ENCODE peak calls at places on chromosomes 1 and 21, in ten cellular contexts. Y, T, G, X, F, J, U, E, Z and C are unnamed samples.
A peak's percentile ranks its signal among the peaks of the same experiment; 100 is the strongest.

GRCh38 chr1:145690587-145691558 is 16.3 kb downstream of the PDZK1 start:
- DNase-seq in Y (peak; percentile 72), T (peak; percentile 47), G (no peak), X (peak; percentile 84), F (peak; percentile 34), J (peak; percentile 83), U (peak; percentile 73), E (no peak), Z (peak; percentile 32), C (peak; percentile 76)

GRCh38 chr1:9549955-9550546 is 10.8 kb downstream of the SLC25A33 start:
- DNase-seq in Y (no peak), T (no peak), G (no peak), X (no peak), F (no peak), J (no peak), U (no peak), E (no peak), Z (no peak), C (no peak)

GRCh38 chr1:65177457-65177856 is 29.5 kb downstream of the AK4 start:
- DNase-seq in Y (no peak), T (no peak), G (no peak), X (peak; percentile 61), F (peak; percentile 30), J (peak; percentile 90), U (no peak), E (no peak), Z (no peak), C (peak; percentile 66)

GRCh38 chr1:47991187-47991586 is 6.0 kb downstream of the TRABD2B start:
- DNase-seq in Y (peak; percentile 51), T (no peak), G (no peak), X (peak; percentile 64), F (no peak), J (peak; percentile 81), U (no peak), E (no peak), Z (no peak), C (peak; percentile 66)

GRCh38 chr1:186531561-186532165 is 70.7 kb upstream of the PDC start:
- DNase-seq in Y (no peak), T (no peak), G (no peak), X (peak; percentile 74), F (no peak), J (peak; percentile 41), U (no peak), E (no peak), Z (no peak), C (peak; percentile 45)

GRCh38 chr1:156709743-156710489 is 4.5 kb upstream of the CRABP2 start:
- DNase-seq in Y (no peak), T (no peak), G (peak; percentile 47), X (peak; percentile 96), F (no peak), J (peak; percentile 93), U (peak; percentile 55), E (no peak), Z (no peak), C (peak; percentile 95)

GRCh38 chr1:182527680-182528079 is 61.4 kb downstream of the RNASEL start:
- DNase-seq in Y (peak; percentile 60), T (no peak), G (no peak), X (no peak), F (no peak), J (peak; percentile 7), U (no peak), E (no peak), Z (no peak), C (no peak)

GRCh38 chr1:153614189-153614900 is 1.4 kb upstream of the S100A16 start:
- DNase-seq in Y (no peak), T (no peak), G (no peak), X (peak; percentile 36), F (no peak), J (no peak), U (no peak), E (no peak), Z (no peak), C (no peak)

GRCh38 chr1:211345719-211346118 is 19.1 kb downstream of the TRAF5 start:
- DNase-seq in Y (peak; percentile 87), T (no peak), G (no peak), X (no peak), F (no peak), J (no peak), U (no peak), E (no peak), Z (no peak), C (no peak)

GRCh38 chr1:109193653-109194590 is 19.8 kb upstream of the SARS1 start:
- DNase-seq in Y (peak; percentile 88), T (no peak), G (peak; percentile 59), X (peak; percentile 51), F (peak; percentile 74), J (peak; percentile 58), U (no peak), E (peak; percentile 34), Z (peak; percentile 80), C (peak; percentile 42)

GRCh38 chr1:95506736-95507404 is 272.9 kb downstream of the RWDD3 start:
- DNase-seq in Y (no peak), T (no peak), G (no peak), X (no peak), F (no peak), J (peak; percentile 54), U (no peak), E (no peak), Z (no peak), C (no peak)

GRCh38 chr1:35369922-35370671 is 101.6 kb downstream of the ZMYM4 start:
- DNase-seq in Y (no peak), T (no peak), G (peak; percentile 33), X (peak; percentile 81), F (no peak), J (no peak), U (peak; percentile 21), E (no peak), Z (peak; percentile 86), C (peak; percentile 86)

GRCh38 chr1:50959303-50959912 is 659 bp downstream of the FAF1 start:
- DNase-seq in Y (no peak), T (no peak), G (peak; percentile 31), X (peak; percentile 74), F (no peak), J (peak; percentile 65), U (no peak), E (peak; percentile 7), Z (peak; percentile 57), C (peak; percentile 63)

GRCh38 chr1:159790237-159790917 is 9.6 kb downstream of the DUSP23 start:
- DNase-seq in Y (peak; percentile 68), T (no peak), G (no peak), X (peak; percentile 47), F (peak; percentile 43), J (peak; percentile 35), U (no peak), E (no peak), Z (peak; percentile 45), C (peak; percentile 36)

GRCh38 chr1:217943361-217943760 is 312.2 kb downstream of the SPATA17 start:
- DNase-seq in Y (no peak), T (no peak), G (no peak), X (no peak), F (no peak), J (no peak), U (no peak), E (no peak), Z (no peak), C (no peak)

GRCh38 chr1:115641762-115642167 is at the start of gene VANGL1:
- DNase-seq in Y (peak; percentile 87), T (peak; percentile 2), G (peak; percentile 55), X (peak; percentile 88), F (peak; percentile 78), J (peak; percentile 76), U (no peak), E (peak; percentile 48), Z (peak; percentile 69), C (peak; percentile 87)

GRCh38 chr1:11598461-11598860 is 55.8 kb downstream of the FBXO2 start:
- DNase-seq in Y (no peak), T (no peak), G (no peak), X (peak; percentile 59), F (no peak), J (peak; percentile 58), U (peak; percentile 2), E (no peak), Z (no peak), C (peak; percentile 6)

GRCh38 chr21:33042812-33043211 is 17.1 kb downstream of the OLIG2 start:
- DNase-seq in Y (no peak), T (no peak), G (no peak), X (peak; percentile 87), F (peak; percentile 24), J (peak; percentile 71), U (peak; percentile 67), E (no peak), Z (no peak), C (peak; percentile 83)

GRCh38 chr1:167791281-167792209 is 69.8 kb downstream of the MPZL1 start:
- DNase-seq in Y (peak; percentile 63), T (no peak), G (peak; percentile 58), X (peak; percentile 98), F (no peak), J (no peak), U (peak; percentile 99), E (no peak), Z (peak; percentile 16), C (peak; percentile 96)

GRCh38 chr1:46818591-46818990 is 19.7 kb downstream of the CYP4B1 start:
- DNase-seq in Y (peak; percentile 23), T (no peak), G (no peak), X (no peak), F (no peak), J (no peak), U (no peak), E (no peak), Z (no peak), C (no peak)

GRCh38 chr1:179817789-179818188 is 59.8 kb downstream of the TOR1AIP2 start:
- DNase-seq in Y (no peak), T (no peak), G (no peak), X (peak; percentile 79), F (no peak), J (no peak), U (peak; percentile 51), E (no peak), Z (no peak), C (peak; percentile 83)

GRCh38 chr1:169795687-169796086 is 980 bp upstream of the METTL18 start:
- DNase-seq in Y (no peak), T (no peak), G (no peak), X (peak; percentile 41), F (no peak), J (peak; percentile 21), U (no peak), E (no peak), Z (peak; percentile 51), C (peak; percentile 6)

GRCh38 chr1:57696904-57697303 is 273.0 kb upstream of the DAB1 start:
- DNase-seq in Y (no peak), T (no peak), G (no peak), X (no peak), F (no peak), J (no peak), U (no peak), E (no peak), Z (no peak), C (no peak)

GRCh38 chr1:201376464-201377374 is 761 bp downstream of the TNNT2 start:
- DNase-seq in Y (peak; percentile 96), T (no peak), G (no peak), X (peak; percentile 60), F (peak; percentile 64), J (peak; percentile 69), U (no peak), E (peak; percentile 62), Z (peak; percentile 51), C (peak; percentile 42)

GRCh38 chr1:113617438-113618141 is 141.7 kb downstream of the PHTF1 start:
- DNase-seq in Y (no peak), T (no peak), G (no peak), X (peak; percentile 69), F (no peak), J (peak; percentile 28), U (no peak), E (no peak), Z (no peak), C (no peak)

GRCh38 chr1:28594661-28595411 is 2.8 kb downstream of the RAB42 start:
- DNase-seq in Y (peak; percentile 73), T (no peak), G (no peak), X (peak; percentile 74), F (no peak), J (peak; percentile 77), U (no peak), E (no peak), Z (no peak), C (no peak)

GRCh38 chr1:108615544-108615943 is 45.3 kb downstream of the HENMT1 start:
- DNase-seq in Y (no peak), T (no peak), G (no peak), X (no peak), F (no peak), J (no peak), U (no peak), E (no peak), Z (no peak), C (no peak)

GRCh38 chr1:236507022-236507700 is 16.6 kb upstream of the LGALS8 start:
- DNase-seq in Y (no peak), T (no peak), G (no peak), X (peak; percentile 52), F (no peak), J (no peak), U (no peak), E (no peak), Z (no peak), C (no peak)